ENCODE peak calls at places on chromosome 2, in seven cellular contexts. Z is ovary, G is fibroblast of pulmonary artery, W is fibroblast of lung, N is left lung, Y is esophagus squamous epithelium, E is osteocyte. C is an unnamed sample.

GRCh38 chr2:180730976-180731375 is 249.4 kb upstream of the UBE2E3 start:
- DNase-seq in Z (no peak), G (peak), W (peak), N (no peak), Y (no peak), E (no peak), C (no peak)

GRCh38 chr2:102672124-102672786 is 52.9 kb downstream of the SLC9A2 start:
- DNase-seq in Z (no peak), G (no peak), W (no peak), N (no peak), Y (no peak), E (no peak), C (no peak)

GRCh38 chr2:98796775-98797544 is 66.0 kb upstream of the MGAT4A start:
- DNase-seq in Z (no peak), G (peak), W (no peak), N (no peak), Y (no peak), E (peak), C (no peak)

GRCh38 chr2:9796056-9796792 is 47.0 kb upstream of the TAF1B start:
- DNase-seq in Z (no peak), G (no peak), W (no peak), N (no peak), Y (no peak), E (no peak), C (no peak)

GRCh38 chr2:46122318-46122970 is 174.8 kb upstream of the EPAS1 start:
- DNase-seq in Z (no peak), G (no peak), W (peak), N (no peak), Y (no peak), E (no peak), C (no peak)

GRCh38 chr2:57080035-57080434 is 896.2 kb downstream of the CCDC85A start:
- DNase-seq in Z (no peak), G (peak), W (peak), N (no peak), Y (no peak), E (no peak), C (no peak)

GRCh38 chr2:140063356-140063755 is 1283.2 kb upstream of the NXPH2 start:
- DNase-seq in Z (no peak), G (peak), W (peak), N (no peak), Y (no peak), E (no peak), C (no peak)

GRCh38 chr2:218229239-218229638 is 12.2 kb downstream of the ARPC2 start:
- DNase-seq in Z (no peak), G (peak), W (peak), N (no peak), Y (no peak), E (no peak), C (no peak)

GRCh38 chr2:105773568-105773967 is 28.9 kb downstream of the NCK2 start:
- DNase-seq in Z (no peak), G (no peak), W (no peak), N (no peak), Y (no peak), E (no peak), C (no peak)

GRCh38 chr2:31688282-31688681 is 107.5 kb upstream of the SRD5A2 start:
- DNase-seq in Z (no peak), G (peak), W (peak), N (no peak), Y (no peak), E (no peak), C (no peak)
- TF ChIP-seq CTCF in Z (no peak), G (peak), W (peak), N (peak), Y (no peak), E (peak), C (peak)

GRCh38 chr2:169636440-169637097 is 52.4 kb downstream of the PPIG start:
- DNase-seq in Z (no peak), G (no peak), W (no peak), N (no peak), Y (no peak), E (no peak), C (no peak)
- TF ChIP-seq CTCF in Z (no peak), G (no peak), W (no peak), N (no peak), Y (no peak), E (no peak), C (no peak)

DNA sequence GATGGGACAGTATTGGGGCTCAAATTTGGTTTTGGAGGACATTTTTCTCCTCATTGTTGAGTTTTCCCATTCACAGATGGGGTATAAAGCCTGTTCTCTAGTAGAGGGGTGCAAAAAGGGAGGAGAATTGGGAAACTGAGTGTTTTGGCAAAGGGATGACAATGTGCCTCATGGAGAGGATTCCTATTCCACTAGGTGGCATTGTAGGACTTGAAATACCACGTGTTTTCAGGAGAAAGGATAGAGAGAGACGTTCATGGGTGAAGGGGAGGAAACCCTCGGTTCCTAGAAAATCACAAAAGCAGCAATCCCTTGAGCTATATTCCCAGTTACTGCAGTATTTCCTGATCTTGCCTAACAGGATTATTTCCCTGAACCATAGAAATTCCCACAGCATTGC is 113.7 kb upstream of the SRD5A2 start:
- DNase-seq in Z (no peak), G (peak), W (peak), N (no peak), Y (no peak), E (no peak), C (no peak)
- TF ChIP-seq CTCF in Z (no peak), G (peak), W (no peak), N (no peak), Y (no peak), E (no peak), C (no peak)

DNA sequence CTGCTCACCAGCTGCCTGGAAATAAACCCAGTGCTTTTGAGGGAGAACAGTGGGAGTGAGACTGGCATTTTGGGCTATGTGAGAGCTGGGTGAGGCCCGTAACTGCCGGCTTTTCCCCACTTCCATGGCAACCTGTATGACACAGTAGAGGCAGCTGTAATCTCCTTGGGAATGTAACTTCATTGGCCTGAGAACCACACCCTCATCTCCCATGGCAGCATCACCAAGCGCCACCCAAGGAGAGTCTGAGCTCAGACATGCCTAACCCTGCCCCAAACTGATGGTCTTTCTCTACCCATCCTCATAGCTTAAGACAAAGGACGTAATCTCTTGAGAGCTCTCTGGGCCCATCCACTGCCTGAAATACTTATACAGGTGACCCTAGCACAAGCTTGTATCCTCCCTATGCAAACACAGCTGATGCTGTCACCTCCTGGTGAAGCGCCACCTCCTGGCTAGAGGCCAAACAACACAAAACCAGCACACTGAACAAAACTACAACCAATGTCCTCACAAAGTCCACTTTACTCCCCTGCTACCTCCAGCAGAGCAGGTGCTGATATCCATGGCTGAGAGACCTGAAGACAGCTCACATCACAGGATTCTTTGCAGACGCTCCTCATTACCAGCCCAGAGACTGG is 763.4 kb upstream of the NRXN1 start:
- DNase-seq in Z (no peak), G (no peak), W (no peak), N (no peak), Y (no peak), E (no peak), C (peak)
- TF ChIP-seq CTCF in Z (no peak), G (peak), W (no peak), N (no peak), Y (no peak), E (no peak), C (peak)

DNA sequence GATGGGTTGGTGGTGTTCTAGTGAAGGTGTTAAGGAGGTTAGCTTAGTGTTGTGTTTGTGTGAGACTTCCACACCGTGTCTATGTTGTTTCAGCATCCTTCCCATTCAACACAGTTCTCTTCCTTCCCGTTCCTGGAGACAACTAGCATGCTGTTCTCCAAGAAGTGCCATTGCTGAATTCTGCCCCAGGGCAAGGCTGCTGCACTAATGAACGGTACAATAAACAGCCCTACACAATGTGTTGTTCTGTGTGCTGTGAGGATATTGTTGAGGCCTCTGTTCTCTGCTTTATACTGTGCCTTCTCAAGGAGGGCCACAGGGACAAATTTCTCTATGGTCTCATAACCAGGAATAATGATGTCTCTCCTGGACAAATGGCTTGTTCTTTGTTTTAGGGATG is 39.8 kb upstream of the ZEB2 start:
- DNase-seq in Z (no peak), G (no peak), W (no peak), N (no peak), Y (no peak), E (no peak), C (no peak)
- TF ChIP-seq CTCF in Z (no peak), G (no peak), W (no peak), N (no peak), Y (no peak), E (no peak), C (no peak)

GRCh38 chr2:206392118-206392517 is 51.2 kb upstream of the ADAM23 start:
- DNase-seq in Z (no peak), G (peak), W (peak), N (no peak), Y (no peak), E (no peak), C (peak)
- TF ChIP-seq CTCF in Z (no peak), G (peak), W (peak), N (no peak), Y (no peak), E (peak), C (peak)

DNA sequence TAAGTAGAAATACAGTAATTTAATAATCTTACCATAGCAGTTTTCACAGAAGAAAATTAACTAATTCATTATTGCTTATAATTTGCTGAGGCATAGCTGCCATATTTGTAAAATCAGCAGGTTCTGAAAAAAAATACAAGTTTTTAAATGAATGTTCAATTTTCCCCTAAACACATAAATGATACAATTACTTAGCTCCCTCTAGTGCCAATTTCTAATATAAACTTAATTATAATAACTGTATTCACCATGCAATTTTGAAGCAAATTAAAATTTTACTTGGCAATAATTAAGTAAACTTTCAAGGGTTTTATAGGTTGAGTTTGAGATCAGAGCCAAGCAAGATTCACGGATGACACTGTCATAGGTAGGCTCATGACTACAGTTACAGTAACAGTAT is 1321.6 kb upstream of the ACVR2A start:
- DNase-seq in Z (no peak), G (peak), W (peak), N (no peak), Y (no peak), E (no peak), C (no peak)
- TF ChIP-seq CTCF in Z (no peak), G (peak), W (no peak), N (peak), Y (no peak), E (peak), C (peak)

GRCh38 chr2:70960833-70961647 is 17.4 kb upstream of the ANKRD53 start:
- DNase-seq in Z (no peak), G (no peak), W (no peak), N (no peak), Y (no peak), E (peak), C (no peak)
- TF ChIP-seq CTCF in Z (no peak), G (no peak), W (no peak), N (no peak), Y (no peak), E (no peak), C (no peak)

DNA sequence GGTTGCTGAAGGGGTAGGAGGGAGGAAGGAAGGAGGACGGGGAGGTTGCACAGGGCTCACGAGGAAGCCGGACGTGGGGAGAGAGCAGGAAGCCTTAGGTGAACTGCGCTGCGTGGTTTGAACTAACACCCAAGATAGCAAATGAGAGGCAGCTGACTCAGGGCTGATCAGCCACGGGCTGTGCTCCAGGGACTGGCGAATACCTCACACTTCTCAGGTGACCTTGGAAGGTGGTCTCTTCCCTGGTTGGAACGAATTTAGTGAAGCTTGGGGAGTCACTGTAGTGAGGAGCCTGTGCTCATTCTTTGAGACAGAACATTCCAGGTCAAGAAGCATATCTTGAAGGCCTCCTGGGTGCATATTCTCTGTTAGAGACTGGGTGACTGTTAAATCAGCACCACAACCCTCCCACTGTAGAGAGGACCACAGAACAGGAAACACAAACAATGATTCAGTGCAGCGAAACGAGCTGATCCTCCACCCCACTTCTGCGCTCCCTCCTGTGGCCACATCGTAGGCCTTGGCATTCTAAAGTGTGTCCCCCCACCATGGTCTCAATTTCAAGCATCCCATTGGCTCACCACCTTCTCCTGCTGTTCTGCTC is 33.8 kb downstream of the TOGARAM2 start:
- DNase-seq in Z (no peak), G (peak), W (peak), N (peak), Y (no peak), E (no peak), C (no peak)
- TF ChIP-seq CTCF in Z (no peak), G (peak), W (no peak), N (no peak), Y (no peak), E (no peak), C (no peak)

DNA sequence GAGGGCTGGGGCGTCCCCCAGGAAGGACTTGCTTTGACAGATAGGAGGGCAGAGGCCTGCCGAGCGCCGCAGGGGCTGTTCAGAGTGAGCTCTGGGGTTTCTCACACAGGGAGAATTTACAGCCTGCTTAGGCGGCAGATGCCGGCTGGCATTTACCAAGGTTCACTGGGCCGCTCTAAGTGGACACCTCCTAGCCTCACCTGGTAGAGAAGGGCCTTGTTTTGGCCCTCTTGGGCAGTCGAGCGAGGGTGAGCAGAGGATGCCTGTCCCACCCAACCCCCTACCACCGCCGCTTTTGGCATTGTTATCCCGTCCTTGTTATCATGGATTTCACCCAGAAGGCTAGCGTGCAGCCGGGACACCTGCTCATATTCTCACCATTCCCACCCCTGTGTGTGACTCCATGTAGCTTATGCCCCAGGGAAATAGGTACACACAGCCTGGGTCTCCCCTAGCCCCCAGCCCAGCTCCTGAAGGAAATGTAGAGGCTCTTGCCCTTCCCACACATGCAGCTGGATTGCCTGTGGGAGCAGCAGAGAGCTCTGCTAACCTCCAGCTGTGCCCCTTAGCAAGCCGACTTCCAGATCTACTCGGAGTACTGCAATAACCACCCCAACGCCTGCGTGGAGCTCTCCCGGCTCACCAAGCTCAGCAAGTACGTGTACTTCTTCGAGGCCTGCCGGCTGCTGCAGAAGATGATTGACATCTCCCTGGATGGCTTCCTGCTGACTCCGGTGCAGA is 52.4 kb downstream of the FAM168B start:
- DNase-seq in Z (no peak), G (peak), W (peak), N (peak), Y (no peak), E (peak), C (no peak)
- TF ChIP-seq CTCF in Z (no peak), G (peak), W (peak), N (no peak), Y (no peak), E (peak), C (no peak)

C was measured in glutamatergic neuron.